ENCODE peak calls at places on chromosomes 3 and 15, in seven cellular contexts. I is K562, P is GM12878, R is H1, U is SK-N-SH, D is GM12892, L is HepG2. T is an unnamed sample.

GRCh38 chr15:25054943-25055342 is 100.2 kb downstream of the SNRPN start:
- DNase-seq in I (no peak), P (no peak), R (no peak), U (no peak), D (no peak), L (no peak), T (no peak)

GRCh38 chr15:29616512-29616911 is 205.8 kb downstream of the TJP1 start:
- DNase-seq in I (no peak), P (no peak), R (no peak), U (no peak), D (no peak), L (no peak), T (no peak)

GRCh38 chr3:128217702-128218475 is 64.6 kb downstream of the EEFSEC start:
- DNase-seq in I (no peak), P (peak; percentile 20), R (no peak), U (peak; percentile 41), D (no peak), L (peak; percentile 8), T (no peak)

GRCh38 chr15:62528505-62528904 is 363.4 kb upstream of the C2CD4B start:
- DNase-seq in I (no peak), P (no peak), R (no peak), U (no peak), D (no peak), L (no peak), T (no peak)

GRCh38 chr3:28972921-28973320 is 307.9 kb upstream of the RBMS3 start:
- DNase-seq in I (no peak), P (no peak), R (no peak), U (no peak), D (no peak), L (no peak), T (no peak)

GRCh38 chr3:166526878-166527277 is 689.7 kb upstream of the BCHE start:
- DNase-seq in I (no peak), P (no peak), R (no peak), U (no peak), D (no peak), L (no peak), T (no peak)

GRCh38 chr15:82538961-82539689 is 1.1 kb downstream of the RPS17 start:
- DNase-seq in I (peak; percentile 29), P (no peak), R (no peak), U (peak; percentile 30), D (no peak), L (peak; percentile 29), T (no peak)

GRCh38 chr15:36525430-36525829 is 54.0 kb upstream of the CDIN1 start:
- DNase-seq in I (no peak), P (no peak), R (no peak), U (no peak), D (no peak), L (no peak), T (no peak)

GRCh38 chr3:66828303-66828702 is 169.8 kb upstream of the KBTBD8 start:
- DNase-seq in I (no peak), P (no peak), R (no peak), U (no peak), D (no peak), L (no peak), T (no peak)

GRCh38 chr3:59246719-59247401 is 197.0 kb upstream of the CFAP20DC start:
- DNase-seq in I (no peak), P (peak; percentile 53), R (no peak), U (no peak), D (no peak), L (no peak), T (no peak)

GRCh38 chr3:85161544-85161943 is 202.8 kb downstream of the CADM2 start:
- DNase-seq in I (no peak), P (no peak), R (no peak), U (no peak), D (no peak), L (peak; percentile 20), T (no peak)

GRCh38 chr15:62416535-62416934 is 251.4 kb upstream of the C2CD4B start:
- DNase-seq in I (no peak), P (no peak), R (no peak), U (no peak), D (no peak), L (no peak), T (no peak)

GRCh38 chr3:177050466-177051237 is 146.6 kb downstream of the TBL1XR1 start:
- DNase-seq in I (no peak), P (no peak), R (no peak), U (peak; percentile 28), D (no peak), L (peak; percentile 13), T (no peak)

GRCh38 chr15:91706366-91707032 is 147.0 kb upstream of the SLCO3A1 start:
- DNase-seq in I (peak; percentile 53), P (peak; percentile 3), R (peak; percentile 87), U (peak; percentile 48), D (no peak), L (peak; percentile 38), T (peak; percentile 9)

GRCh38 chr15:84741151-84741550 is 7.2 kb upstream of the ZNF592 start:
- DNase-seq in I (no peak), P (no peak), R (no peak), U (no peak), D (no peak), L (no peak), T (no peak)

GRCh38 chr15:92226020-92226612 is 167.6 kb upstream of the ST8SIA2 start:
- DNase-seq in I (no peak), P (no peak), R (no peak), U (peak; percentile 22), D (peak; percentile 3), L (peak; percentile 25), T (no peak)

GRCh38 chr3:66666362-66666761 is 165.5 kb upstream of the LRIG1 start:
- DNase-seq in I (no peak), P (no peak), R (no peak), U (no peak), D (no peak), L (no peak), T (no peak)

DNA sequence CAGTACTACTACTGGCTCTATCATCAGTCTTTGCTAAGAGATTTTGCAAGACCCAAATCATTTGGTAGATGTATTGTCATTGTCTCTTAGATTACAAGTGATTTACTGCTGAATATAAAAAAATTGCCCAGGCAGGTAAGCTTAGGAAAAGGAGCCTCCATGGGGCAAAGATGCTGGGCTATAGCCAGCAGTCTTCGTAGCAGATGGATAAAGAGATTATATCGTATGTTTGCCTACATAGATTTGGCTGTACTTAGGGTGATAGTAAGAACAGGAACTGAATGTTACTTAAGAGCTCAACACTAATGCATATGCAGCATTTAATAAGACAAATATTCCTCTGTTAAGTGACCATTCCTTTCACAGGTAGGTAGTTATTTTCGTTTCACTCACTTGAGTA is 48.9 kb downstream of the PTPRG start:
- DNase-seq in I (no peak), P (no peak), R (no peak), U (no peak), D (no peak), L (no peak), T (no peak)
- TF ChIP-seq TAF1 in I (no peak), P (no peak), R (no peak), U (no peak), D (no peak), L (no peak), T (no peak)

GRCh38 chr3:169966086-169966950 is at the start of gene SEC62:
- DNase-seq in I (peak; percentile 94), P (peak; percentile 65), R (peak; percentile 98), U (peak; percentile 96), D (peak; percentile 61), L (peak; percentile 81), T (peak; percentile 71)

GRCh38 chr3:169965562-169965961 is 1.0 kb upstream of the SEC62 start:
- DNase-seq in I (no peak), P (no peak), R (no peak), U (no peak), D (no peak), L (no peak), T (no peak)

GRCh38 chr3:169966951-169967915 is 626 bp downstream of the SEC62 start:
- DNase-seq in I (peak; percentile 70), P (no peak), R (no peak), U (peak; percentile 80), D (peak; percentile 38), L (peak; percentile 6), T (no peak)

GRCh38 chr3:169968224-169968623 is 1.6 kb downstream of the SEC62 start:
- DNase-seq in I (no peak), P (no peak), R (no peak), U (no peak), D (no peak), L (no peak), T (no peak)

GRCh38 chr3:169964176-169964575 is 2.4 kb upstream of the SEC62 start:
- DNase-seq in I (no peak), P (no peak), R (no peak), U (no peak), D (no peak), L (no peak), T (no peak)
- TF ChIP-seq TAF1 in I (no peak), P (no peak), R (no peak), U (no peak), D (no peak), L (no peak), T (no peak)

GRCh38 chr3:58198362-58198761 is 12.4 kb downstream of the DNASE1L3 start:
- DNase-seq in I (no peak), P (no peak), R (no peak), U (no peak), D (no peak), L (no peak), T (no peak)
- TF ChIP-seq TAF1 in I (no peak), P (no peak), R (no peak), U (no peak), D (no peak), L (no peak), T (no peak)

GRCh38 chr3:76954412-76954811 is 85.5 kb upstream of the ROBO2 start:
- DNase-seq in I (no peak), P (no peak), R (no peak), U (no peak), D (no peak), L (no peak), T (no peak)

GRCh38 chr3:76961284-76961683 is 78.6 kb upstream of the ROBO2 start:
- DNase-seq in I (no peak), P (no peak), R (no peak), U (no peak), D (no peak), L (no peak), T (no peak)

GRCh38 chr3:76958231-76958630 is 81.7 kb upstream of the ROBO2 start:
- DNase-seq in I (no peak), P (no peak), R (no peak), U (peak; percentile 23), D (no peak), L (no peak), T (no peak)
- TF ChIP-seq TAF1 in I (no peak), P (no peak), R (no peak), U (no peak), D (no peak), L (no peak), T (no peak)

T was measured in GM12891.